ENCODE peak calls at places on chromosomes 7 and 10, in seven cellular contexts. L, P, A, Y, O, I and V are unnamed samples.

GRCh38 chr10:126924180-126924914 is 19.1 kb downstream of the DOCK1 start:
- DNase-seq in L (no peak), P (no peak), A (no peak), Y (no peak), O (no peak), I (no peak), V (no peak)

GRCh38 chr7:122597277-122597676 is 101.6 kb downstream of the RNF133 start:
- DNase-seq in L (no peak), P (no peak), A (no peak), Y (no peak), O (peak), I (no peak), V (no peak)

GRCh38 chr10:131831561-131831960 is 69.2 kb upstream of the PPP2R2D start:
- DNase-seq in L (no peak), P (no peak), A (no peak), Y (no peak), O (no peak), I (no peak), V (peak)

GRCh38 chr7:82335001-82335400 is 108.6 kb downstream of the CACNA2D1 start:
- DNase-seq in L (no peak), P (no peak), A (no peak), Y (no peak), O (no peak), I (no peak), V (no peak)

GRCh38 chr7:37311282-37311868 is 137.3 kb downstream of the ELMO1 start:
- DNase-seq in L (peak), P (peak), A (no peak), Y (no peak), O (no peak), I (no peak), V (no peak)

GRCh38 chr10:122127943-122128342 is 139.0 kb downstream of the TACC2 start:
- DNase-seq in L (no peak), P (no peak), A (no peak), Y (no peak), O (no peak), I (no peak), V (no peak)

GRCh38 chr10:23065549-23065948 is 29.8 kb upstream of the MSRB2 start:
- DNase-seq in L (no peak), P (no peak), A (no peak), Y (peak), O (no peak), I (peak), V (peak)

GRCh38 chr7:84532196-84532595 is 337.6 kb upstream of the SEMA3A start:
- DNase-seq in L (no peak), P (no peak), A (no peak), Y (no peak), O (no peak), I (no peak), V (no peak)

GRCh38 chr10:46052057-46052790 is 6.2 kb upstream of the MSMB start:
- DNase-seq in L (no peak), P (no peak), A (peak), Y (peak), O (no peak), I (no peak), V (no peak)